ENCODE peak calls at places on chromosomes 12 and 14, in four cellular contexts. H is MCF 10A, I is ELF-1, Z is Daoy. X is an unnamed sample.

GRCh38 chr14:63759454-63759853 is 31.6 kb upstream of the SGPP1 start:
- DNase-seq in I (no peak), Z (peak; percentile 28), H (no peak), X (no peak)

GRCh38 chr14:29149798-29150197 is 383.2 kb downstream of the FOXG1 start:
- DNase-seq in Z (no peak), I (no peak), H (no peak), X (no peak)

GRCh38 chr14:35534130-35534883 is at the start of gene INSM2:
- DNase-seq in I (peak; percentile 4), H (peak; percentile 51), Z (peak; percentile 68), X (peak; percentile 25)

GRCh38 chr14:58166005-58166983 is 14.3 kb upstream of the ARMH4 start:
- DNase-seq in H (peak; percentile 77), Z (peak; percentile 87), I (peak; percentile 87), X (peak; percentile 91)

GRCh38 chr12:1799882-1800645 is 20.3 kb upstream of the LRTM2 start:
- DNase-seq in H (no peak), Z (no peak), I (no peak), X (no peak)

GRCh38 chr12:29569392-29569791 is 71.9 kb upstream of the OVCH1 start:
- DNase-seq in I (no peak), Z (no peak), H (peak; percentile 24), X (no peak)

GRCh38 chr14:93892923-93893549 is 34.1 kb upstream of the FAM181A start:
- DNase-seq in H (peak; percentile 74), I (peak; percentile 86), Z (peak; percentile 68), X (peak; percentile 87)

GRCh38 chr12:49662998-49663843 is 39.9 kb downstream of the PRPF40B start:
- DNase-seq in Z (peak; percentile 93), I (peak; percentile 82), H (peak; percentile 59), X (no peak)

GRCh38 chr14:102688290-102688689 is 89.0 kb upstream of the TRAF3 start:
- DNase-seq in Z (no peak), H (no peak), I (no peak), X (no peak)

GRCh38 chr12:88552672-88553079 is 27.6 kb downstream of the KITLG start:
- DNase-seq in H (peak; percentile 27), Z (no peak), I (no peak), X (no peak)

GRCh38 chr12:102051431-102051965 is 10.3 kb downstream of the WASHC3 start:
- DNase-seq in I (no peak), H (no peak), Z (no peak), X (no peak)

GRCh38 chr14:62125793-62126192 is 363.6 kb downstream of the SNAPC1 start:
- DNase-seq in H (no peak), Z (no peak), I (no peak), X (no peak)

GRCh38 chr14:37602605-37603453 is 7.4 kb downstream of the TTC6 start:
- DNase-seq in I (no peak), H (no peak), Z (peak; percentile 61), X (no peak)

GRCh38 chr12:127284870-127285431 is 982.0 kb upstream of the TMEM132C start:
- DNase-seq in I (no peak), Z (peak; percentile 88), H (peak; percentile 56), X (no peak)

GRCh38 chr14:65159281-65160062 is 57.2 kb upstream of the MAX start:
- DNase-seq in H (no peak), Z (no peak), I (no peak), X (no peak)

GRCh38 chr14:79378020-79378419 is 833.3 kb downstream of the DIO2 start:
- DNase-seq in I (peak; percentile 14), H (no peak), Z (no peak), X (no peak)

GRCh38 chr12:56574210-56574609 is 52.6 kb downstream of the RBMS2 start:
- DNase-seq in I (no peak), H (peak; percentile 19), Z (no peak), X (no peak)

GRCh38 chr12:106831699-106832098 is 57.2 kb downstream of the RIC8B start:
- DNase-seq in H (no peak), Z (no peak), I (peak; percentile 10), X (no peak)

GRCh38 chr14:58401587-58401986 is 5.9 kb downstream of the TOMM20L start:
- DNase-seq in H (peak; percentile 9), I (no peak), Z (no peak), X (peak; percentile 25)

GRCh38 chr12:96239711-96240234 is 45.6 kb downstream of the ELK3 start:
- DNase-seq in H (no peak), Z (no peak), I (peak; percentile 70), X (no peak)

GRCh38 chr14:52923902-52924575 is 26.8 kb downstream of the FERMT2 start:
- DNase-seq in Z (peak; percentile 25), I (no peak), H (no peak), X (no peak)

GRCh38 chr14:26323781-26324363 is 274.0 kb downstream of the NOVA1 start:
- DNase-seq in H (no peak), Z (no peak), I (no peak), X (peak; percentile 56)

GRCh38 chr12:46260153-46260912 is 8.5 kb downstream of the SLC38A1 start:
- DNase-seq in H (no peak), Z (no peak), I (peak; percentile 68), X (peak; percentile 25)

GRCh38 chr12:19030180-19030579 is 99.4 kb upstream of the PLEKHA5 start:
- DNase-seq in I (no peak), H (peak; percentile 51), Z (no peak), X (no peak)

GRCh38 chr14:24918822-24919221 is 131.1 kb downstream of the STXBP6 start:
- DNase-seq in I (no peak), Z (no peak), H (no peak), X (no peak)

GRCh38 chr14:24307575-24308341 is at the start of gene CIDEB:
- DNase-seq in I (peak; percentile 81), Z (peak; percentile 64), H (peak; percentile 68), X (peak; percentile 66)

GRCh38 chr14:79011091-79011919 is 841.1 kb downstream of the NRXN3 start:
- DNase-seq in I (peak; percentile 26), H (peak; percentile 45), Z (peak; percentile 13), X (peak; percentile 77)

GRCh38 chr12:46374286-46374685 is 1.7 kb upstream of the SLC38A2 start:
- DNase-seq in H (no peak), Z (no peak), I (no peak), X (no peak)

GRCh38 chr12:25977047-25977446 is 18.6 kb downstream of the RASSF8 start:
- DNase-seq in H (no peak), Z (peak; percentile 83), I (no peak), X (peak; percentile 56)

GRCh38 chr12:6372403-6373003 is 2.9 kb downstream of the SCNN1A start:
- DNase-seq in Z (peak; percentile 91), I (peak; percentile 27), H (peak; percentile 87), X (peak; percentile 35)

GRCh38 chr12:102216086-102216691 is 18.6 kb upstream of the PMCH start:
- DNase-seq in I (no peak), Z (peak; percentile 42), H (peak; percentile 38), X (no peak)

GRCh38 chr14:36718216-36718615 is 56.6 kb downstream of the PAX9 start:
- DNase-seq in H (no peak), I (no peak), Z (no peak), X (no peak)

GRCh38 chr14:73829526-73830431 is 21.9 kb upstream of the PTGR2 start:
- DNase-seq in Z (peak; percentile 93), I (no peak), H (peak; percentile 86), X (no peak)

GRCh38 chr14:52000631-52001030 is 11.3 kb downstream of the RTRAF start:
- DNase-seq in Z (no peak), H (no peak), I (no peak), X (no peak)

GRCh38 chr14:52837451-52837850 is 46.0 kb upstream of the GNPNAT1 start:
- DNase-seq in Z (no peak), H (no peak), I (no peak), X (no peak)

GRCh38 chr12:94616217-94616729 is 34.1 kb downstream of the TMCC3 start:
- DNase-seq in H (peak; percentile 69), Z (peak; percentile 68), I (peak; percentile 77), X (peak; percentile 22)